ENCODE peak calls at places on chromosomes 7 and 10, in four cellular contexts. One of them, this sample, is unnamed. For H3K27me3 and H3K4me1, the result is how much of the 10 kb centered on the place peaks cover.

GRCh38 chr10:31912289-31912688 is 16.3 kb downstream of the ARHGAP12 start:
- ATAC-seq in foreskin keratinocyte: peak
- ATAC-seq in heart right ventricle: no peak
- ATAC-seq in upper lobe of left lung: no peak
- ATAC-seq in this sample: no peak

GRCh38 chr10:91210014-91210413 is 10.4 kb upstream of the PCGF5 start:
- ATAC-seq in foreskin keratinocyte: no peak
- ATAC-seq in heart right ventricle: no peak
- ATAC-seq in upper lobe of left lung: no peak
- ATAC-seq in this sample: no peak

GRCh38 chr7:100825215-100825671 is 2.1 kb downstream of the EPHB4 start:
- ATAC-seq in foreskin keratinocyte: peak
- ATAC-seq in heart right ventricle: peak
- ATAC-seq in upper lobe of left lung: no peak
- ATAC-seq in this sample: no peak

GRCh38 chr10:128310966-128311658 is 184.9 kb upstream of the MKI67 start:
- ATAC-seq in foreskin keratinocyte: no peak
- ATAC-seq in heart right ventricle: no peak
- ATAC-seq in upper lobe of left lung: no peak
- ATAC-seq in this sample: no peak

GRCh38 chr10:62133618-62134017 is 135.0 kb downstream of the RTKN2 start:
- ATAC-seq in foreskin keratinocyte: no peak
- ATAC-seq in heart right ventricle: no peak
- ATAC-seq in upper lobe of left lung: no peak
- ATAC-seq in this sample: no peak

GRCh38 chr10:115018185-115018931 is 74.8 kb upstream of the ATRNL1 start:
- ATAC-seq in foreskin keratinocyte: no peak
- ATAC-seq in heart right ventricle: no peak
- ATAC-seq in upper lobe of left lung: no peak
- ATAC-seq in this sample: no peak

GRCh38 chr10:67816719-67817118 is 21.3 kb downstream of the DNAJC12 start:
- ATAC-seq in foreskin keratinocyte: no peak
- ATAC-seq in heart right ventricle: no peak
- ATAC-seq in upper lobe of left lung: no peak
- ATAC-seq in this sample: no peak

GRCh38 chr10:128498378-128498730 is 372.1 kb upstream of the MKI67 start:
- ATAC-seq in foreskin keratinocyte: no peak
- ATAC-seq in heart right ventricle: no peak
- ATAC-seq in upper lobe of left lung: no peak
- ATAC-seq in this sample: no peak

GRCh38 chr10:110069502-110069982 is 61.8 kb downstream of the ADD3 start:
- ATAC-seq in foreskin keratinocyte: no peak
- ATAC-seq in heart right ventricle: peak
- ATAC-seq in upper lobe of left lung: no peak
- ATAC-seq in this sample: no peak

GRCh38 chr10:127391875-127392274 is 157.2 kb upstream of the NPS start:
- ATAC-seq in foreskin keratinocyte: no peak
- ATAC-seq in heart right ventricle: no peak
- ATAC-seq in upper lobe of left lung: no peak
- ATAC-seq in this sample: no peak

GRCh38 chr7:134779741-134780065 is 269 bp downstream of the CALD1 start:
- ATAC-seq in foreskin keratinocyte: peak
- ATAC-seq in heart right ventricle: no peak
- ATAC-seq in upper lobe of left lung: no peak
- ATAC-seq in this sample: peak

GRCh38 chr7:118233799-118234198 is 9.3 kb downstream of the ANKRD7 start:
- ATAC-seq in foreskin keratinocyte: no peak
- ATAC-seq in heart right ventricle: no peak
- ATAC-seq in upper lobe of left lung: no peak
- ATAC-seq in this sample: no peak

GRCh38 chr7:25240340-25240739 is 12.1 kb upstream of the NPVF start:
- ATAC-seq in foreskin keratinocyte: no peak
- ATAC-seq in heart right ventricle: peak
- ATAC-seq in upper lobe of left lung: no peak
- ATAC-seq in this sample: peak

GRCh38 chr7:106717254-106717996 is 56.5 kb upstream of the CCDC71L start:
- ATAC-seq in foreskin keratinocyte: no peak
- ATAC-seq in heart right ventricle: no peak
- ATAC-seq in upper lobe of left lung: no peak
- ATAC-seq in this sample: no peak

GRCh38 chr7:41997151-41997550 is 239.9 kb downstream of the GLI3 start:
- ATAC-seq in foreskin keratinocyte: no peak
- ATAC-seq in heart right ventricle: no peak
- ATAC-seq in upper lobe of left lung: no peak
- ATAC-seq in this sample: no peak

GRCh38 chr7:130070900-130071622 is 727 bp downstream of the KLHDC10 start:
- ATAC-seq in foreskin keratinocyte: peak
- ATAC-seq in heart right ventricle: peak
- ATAC-seq in upper lobe of left lung: no peak
- ATAC-seq in this sample: peak

GRCh38 chr7:69795932-69796331 is 197.7 kb downstream of the AUTS2 start:
- ATAC-seq in foreskin keratinocyte: no peak
- ATAC-seq in heart right ventricle: no peak
- ATAC-seq in upper lobe of left lung: no peak
- ATAC-seq in this sample: no peak

GRCh38 chr10:114665406-114665805 is 7.3 kb upstream of the ABLIM1 start:
- ATAC-seq in foreskin keratinocyte: no peak
- ATAC-seq in heart right ventricle: no peak
- ATAC-seq in upper lobe of left lung: no peak
- ATAC-seq in this sample: no peak

GRCh38 chr7:120955577-120956149 is 5.1 kb downstream of the ING3 start:
- ATAC-seq in foreskin keratinocyte: no peak
- ATAC-seq in heart right ventricle: no peak
- ATAC-seq in upper lobe of left lung: no peak
- ATAC-seq in this sample: no peak

GRCh38 chr7:79709574-79710409 is 256.3 kb upstream of the MAGI2 start:
- ATAC-seq in foreskin keratinocyte: no peak
- ATAC-seq in heart right ventricle: no peak
- ATAC-seq in upper lobe of left lung: no peak
- ATAC-seq in this sample: no peak

GRCh38 chr7:137151056-137151731 is 192.3 kb downstream of the PTN start:
- ATAC-seq in foreskin keratinocyte: peak
- ATAC-seq in heart right ventricle: peak
- ATAC-seq in upper lobe of left lung: no peak
- ATAC-seq in this sample: peak

GRCh38 chr7:111238891-111239290 is 148.0 kb downstream of the LRRN3 start:
- ATAC-seq in foreskin keratinocyte: no peak
- ATAC-seq in heart right ventricle: no peak
- ATAC-seq in upper lobe of left lung: no peak
- ATAC-seq in this sample: no peak

GRCh38 chr10:118511720-118512119 is 83.7 kb downstream of the PRLHR start:
- ATAC-seq in foreskin keratinocyte: no peak
- ATAC-seq in heart right ventricle: no peak
- ATAC-seq in upper lobe of left lung: no peak
- ATAC-seq in this sample: no peak

GRCh38 chr7:104761892-104762291 is 252.1 kb upstream of the KMT2E start:
- ATAC-seq in foreskin keratinocyte: no peak
- ATAC-seq in heart right ventricle: no peak
- ATAC-seq in upper lobe of left lung: no peak
- ATAC-seq in this sample: no peak
- H3K27me3 ChIP-seq in foreskin keratinocyte: under half
- H3K27me3 ChIP-seq in heart right ventricle: under half
- H3K27me3 ChIP-seq in upper lobe of left lung: under half
- H3K27me3 ChIP-seq in this sample: under half

DNA sequence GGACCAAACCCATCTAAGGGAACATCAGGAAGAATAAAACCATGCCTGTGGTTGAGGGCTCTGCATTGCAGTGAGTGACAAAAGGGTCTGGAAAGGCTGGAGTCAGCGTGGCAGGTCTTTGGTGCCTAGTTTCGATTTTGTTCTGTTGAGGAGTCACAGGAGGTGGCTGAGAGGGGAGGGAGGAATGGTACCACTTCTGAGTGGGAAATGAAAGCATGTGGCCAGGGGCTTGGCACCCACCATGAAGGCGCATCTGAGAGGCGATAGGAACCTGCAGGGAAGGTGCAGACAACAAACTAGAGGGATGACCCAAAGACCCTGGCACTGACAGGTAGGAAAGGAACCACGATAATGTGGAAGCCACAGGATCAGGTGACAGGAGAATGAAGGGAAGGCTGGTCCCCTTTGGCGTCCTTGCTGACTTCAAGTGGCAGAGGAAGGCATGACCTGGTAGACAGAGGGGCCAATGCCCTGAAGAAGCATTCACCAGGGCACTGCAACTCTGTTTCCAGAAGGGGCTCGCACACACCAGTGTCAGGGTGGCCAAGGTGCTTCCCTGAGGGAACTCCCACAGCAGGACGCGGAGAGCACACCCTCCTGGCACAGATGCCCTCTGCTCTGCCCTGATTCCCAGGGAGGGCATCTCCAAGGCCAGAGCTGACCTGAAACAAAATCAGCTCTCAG is 41.7 kb downstream of the HIPK2 start:
- ATAC-seq in foreskin keratinocyte: no peak
- ATAC-seq in heart right ventricle: no peak
- ATAC-seq in upper lobe of left lung: no peak
- ATAC-seq in this sample: no peak
- H3K4me1 ChIP-seq in foreskin keratinocyte: under half
- H3K4me1 ChIP-seq in heart right ventricle: half or more
- H3K4me1 ChIP-seq in upper lobe of left lung: half or more
- H3K4me1 ChIP-seq in this sample: under half

GRCh38 chr7:98265841-98266271 is 13.8 kb upstream of the TECPR1 start:
- ATAC-seq in foreskin keratinocyte: no peak
- ATAC-seq in heart right ventricle: no peak
- ATAC-seq in upper lobe of left lung: no peak
- ATAC-seq in this sample: no peak
- H3K27ac ChIP-seq in foreskin keratinocyte: no peak
- H3K27ac ChIP-seq in heart right ventricle: no peak
- H3K27ac ChIP-seq in upper lobe of left lung: no peak
- H3K27ac ChIP-seq in this sample: no peak

GRCh38 chr10:85513450-85513849 is 853.1 kb downstream of the GRID1 start:
- ATAC-seq in foreskin keratinocyte: no peak
- ATAC-seq in heart right ventricle: no peak
- ATAC-seq in upper lobe of left lung: no peak
- ATAC-seq in this sample: no peak
- H3K27me3 ChIP-seq in foreskin keratinocyte: under half
- H3K27me3 ChIP-seq in heart right ventricle: under half
- H3K27me3 ChIP-seq in upper lobe of left lung: under half
- H3K27me3 ChIP-seq in this sample: under half

DNA sequence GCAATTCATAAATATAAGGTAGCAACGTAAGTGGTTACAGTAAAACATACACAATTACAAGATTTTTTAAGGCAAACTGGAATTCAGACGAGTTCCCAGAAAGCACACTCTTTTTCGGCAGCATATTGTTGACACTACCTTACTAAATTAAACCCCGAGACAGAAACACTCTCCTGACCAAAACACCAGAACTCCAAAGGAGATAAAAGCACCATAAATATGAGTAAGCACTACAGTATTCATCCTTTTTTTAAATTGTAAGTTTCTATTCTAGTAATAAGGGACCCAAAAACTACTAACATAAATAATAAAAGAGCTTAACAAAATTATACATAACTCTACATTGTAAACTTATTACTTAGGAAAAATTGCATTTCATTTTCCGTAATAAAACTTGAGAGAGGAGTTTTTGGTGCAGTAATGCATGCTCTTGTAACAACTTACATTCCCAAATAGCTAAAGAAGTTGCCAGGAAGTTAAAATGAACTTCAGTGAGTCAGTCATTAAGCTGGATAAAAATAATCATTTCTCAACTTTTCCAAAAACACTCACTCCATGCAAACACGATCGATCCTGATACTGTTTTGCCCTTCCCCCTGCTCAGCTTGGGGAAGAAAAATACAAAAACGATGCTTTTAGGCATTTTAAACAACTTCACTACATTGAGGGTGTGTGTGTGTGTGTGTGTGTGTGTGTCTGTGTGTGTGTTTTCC is 2.0 kb downstream of the PIP4K2A start:
- ATAC-seq in foreskin keratinocyte: no peak
- ATAC-seq in heart right ventricle: no peak
- ATAC-seq in upper lobe of left lung: no peak
- ATAC-seq in this sample: no peak
- H3K4me1 ChIP-seq in foreskin keratinocyte: under half
- H3K4me1 ChIP-seq in heart right ventricle: under half
- H3K4me1 ChIP-seq in upper lobe of left lung: under half
- H3K4me1 ChIP-seq in this sample: under half

GRCh38 chr10:87619705-87620104 is 40.0 kb upstream of the PAPSS2 start:
- ATAC-seq in foreskin keratinocyte: no peak
- ATAC-seq in heart right ventricle: no peak
- ATAC-seq in upper lobe of left lung: peak
- ATAC-seq in this sample: no peak
- H3K27ac ChIP-seq in foreskin keratinocyte: no peak
- H3K27ac ChIP-seq in heart right ventricle: no peak
- H3K27ac ChIP-seq in upper lobe of left lung: peak
- H3K27ac ChIP-seq in this sample: no peak

GRCh38 chr7:43634384-43634783 is 51.5 kb downstream of the STK17A start:
- ATAC-seq in foreskin keratinocyte: no peak
- ATAC-seq in heart right ventricle: no peak
- ATAC-seq in upper lobe of left lung: no peak
- ATAC-seq in this sample: no peak

GRCh38 chr7:43629857-43630256 is 46.9 kb downstream of the STK17A start:
- ATAC-seq in foreskin keratinocyte: no peak
- ATAC-seq in heart right ventricle: no peak
- ATAC-seq in upper lobe of left lung: no peak
- ATAC-seq in this sample: no peak

GRCh38 chr7:43630466-43630865 is 47.6 kb downstream of the STK17A start:
- ATAC-seq in foreskin keratinocyte: no peak
- ATAC-seq in heart right ventricle: no peak
- ATAC-seq in upper lobe of left lung: no peak
- ATAC-seq in this sample: no peak

GRCh38 chr7:43628431-43628830 is 45.5 kb downstream of the STK17A start:
- ATAC-seq in foreskin keratinocyte: no peak
- ATAC-seq in heart right ventricle: no peak
- ATAC-seq in upper lobe of left lung: no peak
- ATAC-seq in this sample: no peak

GRCh38 chr7:43631559-43631958 is 48.7 kb downstream of the STK17A start:
- ATAC-seq in foreskin keratinocyte: no peak
- ATAC-seq in heart right ventricle: no peak
- ATAC-seq in upper lobe of left lung: no peak
- ATAC-seq in this sample: no peak
- H3K27me3 ChIP-seq in foreskin keratinocyte: under half
- H3K27me3 ChIP-seq in heart right ventricle: under half
- H3K27me3 ChIP-seq in upper lobe of left lung: under half
- H3K27me3 ChIP-seq in this sample: under half